ENCODE peak calls at places on chromosome 7, in eight cellular contexts. One of them, this sample, is unnamed.

GRCh38 chr7:151597541-151597940 is 77.8 kb upstream of the RHEB start:
- DNase-seq in spleen: no peak
- DNase-seq in psoas muscle: no peak
- DNase-seq in adrenal gland: no peak
- DNase-seq in lower lobe of right lung: no peak
- DNase-seq in IMR-90: no peak
- DNase-seq in transverse colon: no peak
- DNase-seq in heart left ventricle: no peak
- DNase-seq in this sample: no peak

GRCh38 chr7:2833087-2833910 is 10.8 kb downstream of the GNA12 start:
- DNase-seq in lower lobe of right lung: no peak
- DNase-seq in heart left ventricle: no peak
- DNase-seq in IMR-90: no peak
- DNase-seq in adrenal gland: no peak
- DNase-seq in transverse colon: no peak
- DNase-seq in spleen: no peak
- DNase-seq in psoas muscle: no peak
- DNase-seq in this sample: no peak

GRCh38 chr7:35700327-35700726 is 5.4 kb upstream of the HERPUD2 start:
- DNase-seq in IMR-90: no peak
- DNase-seq in heart left ventricle: no peak
- DNase-seq in spleen: no peak
- DNase-seq in transverse colon: no peak
- DNase-seq in lower lobe of right lung: no peak
- DNase-seq in adrenal gland: no peak
- DNase-seq in psoas muscle: no peak
- DNase-seq in this sample: no peak

GRCh38 chr7:47428052-47428779 is 153.7 kb downstream of the TNS3 start:
- DNase-seq in lower lobe of right lung: no peak
- DNase-seq in heart left ventricle: no peak
- DNase-seq in IMR-90: no peak
- DNase-seq in psoas muscle: no peak
- DNase-seq in spleen: no peak
- DNase-seq in transverse colon: no peak
- DNase-seq in adrenal gland: no peak
- DNase-seq in this sample: no peak

GRCh38 chr7:105454058-105454739 is 65.5 kb upstream of the SRPK2 start:
- DNase-seq in psoas muscle: no peak
- DNase-seq in IMR-90: peak; percentile 86
- DNase-seq in adrenal gland: no peak
- DNase-seq in heart left ventricle: no peak
- DNase-seq in spleen: no peak
- DNase-seq in transverse colon: no peak
- DNase-seq in lower lobe of right lung: no peak
- DNase-seq in this sample: no peak

GRCh38 chr7:140342732-140343514 is 55.4 kb downstream of the SLC37A3 start:
- DNase-seq in spleen: peak; percentile 74
- DNase-seq in IMR-90: peak; percentile 63
- DNase-seq in transverse colon: peak; percentile 57
- DNase-seq in psoas muscle: no peak
- DNase-seq in lower lobe of right lung: peak; percentile 69
- DNase-seq in adrenal gland: peak; percentile 22
- DNase-seq in heart left ventricle: peak; percentile 51
- DNase-seq in this sample: peak; percentile 28

GRCh38 chr7:1050956-1051690 is 6.8 kb downstream of the GPR146 start:
- DNase-seq in transverse colon: no peak
- DNase-seq in lower lobe of right lung: peak; percentile 43
- DNase-seq in psoas muscle: no peak
- DNase-seq in adrenal gland: no peak
- DNase-seq in IMR-90: no peak
- DNase-seq in spleen: peak; percentile 72
- DNase-seq in heart left ventricle: no peak
- DNase-seq in this sample: no peak

GRCh38 chr7:108427766-108428165 is 28.5 kb downstream of the NRCAM start:
- DNase-seq in adrenal gland: no peak
- DNase-seq in IMR-90: no peak
- DNase-seq in spleen: no peak
- DNase-seq in heart left ventricle: no peak
- DNase-seq in transverse colon: no peak
- DNase-seq in psoas muscle: no peak
- DNase-seq in lower lobe of right lung: no peak
- DNase-seq in this sample: no peak

GRCh38 chr7:148505955-148506354 is 84.6 kb upstream of the C7orf33 start:
- DNase-seq in spleen: no peak
- DNase-seq in IMR-90: no peak
- DNase-seq in psoas muscle: no peak
- DNase-seq in heart left ventricle: no peak
- DNase-seq in lower lobe of right lung: no peak
- DNase-seq in adrenal gland: no peak
- DNase-seq in transverse colon: no peak
- DNase-seq in this sample: no peak

GRCh38 chr7:67371429-67372305 is 375.0 kb downstream of the TYW1 start:
- DNase-seq in psoas muscle: peak; percentile 26
- DNase-seq in spleen: peak; percentile 81
- DNase-seq in transverse colon: peak; percentile 40
- DNase-seq in IMR-90: peak; percentile 66
- DNase-seq in lower lobe of right lung: peak; percentile 57
- DNase-seq in heart left ventricle: peak; percentile 51
- DNase-seq in adrenal gland: peak; percentile 74
- DNase-seq in this sample: peak; percentile 70

GRCh38 chr7:158484801-158485531 is 102.7 kb downstream of the PTPRN2 start:
- DNase-seq in spleen: no peak
- DNase-seq in transverse colon: no peak
- DNase-seq in psoas muscle: no peak
- DNase-seq in IMR-90: no peak
- DNase-seq in adrenal gland: no peak
- DNase-seq in lower lobe of right lung: no peak
- DNase-seq in heart left ventricle: no peak
- DNase-seq in this sample: no peak

GRCh38 chr7:2860627-2861133 is 16.6 kb upstream of the GNA12 start:
- DNase-seq in IMR-90: no peak
- DNase-seq in heart left ventricle: no peak
- DNase-seq in lower lobe of right lung: no peak
- DNase-seq in transverse colon: no peak
- DNase-seq in psoas muscle: no peak
- DNase-seq in spleen: no peak
- DNase-seq in adrenal gland: no peak
- DNase-seq in this sample: peak; percentile 85

GRCh38 chr7:5282464-5283316 is at the start of gene SLC29A4:
- DNase-seq in spleen: no peak
- DNase-seq in adrenal gland: peak; percentile 65
- DNase-seq in psoas muscle: peak; percentile 51
- DNase-seq in lower lobe of right lung: no peak
- DNase-seq in heart left ventricle: peak; percentile 46
- DNase-seq in transverse colon: peak; percentile 52
- DNase-seq in IMR-90: no peak
- DNase-seq in this sample: peak; percentile 61

GRCh38 chr7:73622527-73622908 is 1.8 kb downstream of the MLXIPL start:
- DNase-seq in transverse colon: no peak
- DNase-seq in IMR-90: no peak
- DNase-seq in adrenal gland: no peak
- DNase-seq in spleen: no peak
- DNase-seq in lower lobe of right lung: no peak
- DNase-seq in heart left ventricle: no peak
- DNase-seq in psoas muscle: no peak
- DNase-seq in this sample: no peak

GRCh38 chr7:73622909-73623797 is 1.2 kb downstream of the MLXIPL start:
- DNase-seq in adrenal gland: peak; percentile 76
- DNase-seq in transverse colon: peak; percentile 37
- DNase-seq in spleen: no peak
- DNase-seq in lower lobe of right lung: peak; percentile 55
- DNase-seq in heart left ventricle: peak; percentile 45
- DNase-seq in psoas muscle: peak; percentile 91
- DNase-seq in IMR-90: no peak
- DNase-seq in this sample: peak; percentile 46

GRCh38 chr7:73625276-73625675 is 954 bp upstream of the MLXIPL start:
- DNase-seq in transverse colon: no peak
- DNase-seq in IMR-90: no peak
- DNase-seq in psoas muscle: no peak
- DNase-seq in spleen: no peak
- DNase-seq in adrenal gland: no peak
- DNase-seq in lower lobe of right lung: no peak
- DNase-seq in heart left ventricle: no peak
- DNase-seq in this sample: no peak

GRCh38 chr7:73623798-73624668 is at the start of gene MLXIPL:
- DNase-seq in adrenal gland: peak; percentile 89
- DNase-seq in lower lobe of right lung: peak; percentile 93
- DNase-seq in transverse colon: peak; percentile 91
- DNase-seq in IMR-90: no peak
- DNase-seq in heart left ventricle: peak; percentile 76
- DNase-seq in spleen: peak; percentile 84
- DNase-seq in psoas muscle: peak; percentile 86
- DNase-seq in this sample: peak; percentile 95

GRCh38 chr7:73624669-73625001 is 313 bp upstream of the MLXIPL start:
- DNase-seq in heart left ventricle: no peak
- DNase-seq in psoas muscle: no peak
- DNase-seq in transverse colon: no peak
- DNase-seq in spleen: no peak
- DNase-seq in IMR-90: no peak
- DNase-seq in lower lobe of right lung: no peak
- DNase-seq in adrenal gland: no peak
- DNase-seq in this sample: no peak
- H3K4me3 ChIP-seq in heart left ventricle: peak overlapping the region; percentile 50
- H3K4me3 ChIP-seq in psoas muscle: peak overlapping the region; percentile 67
- H3K4me3 ChIP-seq in transverse colon: peak overlapping the region; percentile 57
- H3K4me3 ChIP-seq in spleen: peak overlapping the region; percentile 68
- H3K4me3 ChIP-seq in IMR-90: no peak overlapping the region
- H3K4me3 ChIP-seq in lower lobe of right lung: peak overlapping the region; percentile 60
- H3K4me3 ChIP-seq in adrenal gland: no peak overlapping the region
- H3K4me3 ChIP-seq in this sample: no peak overlapping the region

DNA sequence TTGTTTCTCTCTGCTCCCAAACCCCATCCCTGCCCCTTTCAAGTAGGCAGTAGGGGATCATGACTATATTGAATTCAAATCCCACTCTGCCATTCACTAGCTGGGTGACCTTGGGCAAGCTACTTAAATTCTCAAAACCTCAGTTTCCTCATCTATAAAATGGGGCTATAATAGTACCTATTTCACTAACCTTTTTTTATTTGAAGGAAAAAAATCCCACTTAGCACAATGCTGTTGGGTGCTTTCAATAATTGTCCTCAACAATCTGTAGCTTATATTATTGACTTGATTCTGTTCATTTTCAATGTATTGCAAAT is 190.4 kb upstream of the YAE1 start:
- DNase-seq in transverse colon: no peak
- DNase-seq in adrenal gland: no peak
- DNase-seq in heart left ventricle: no peak
- DNase-seq in spleen: no peak
- DNase-seq in lower lobe of right lung: no peak
- DNase-seq in IMR-90: no peak
- DNase-seq in psoas muscle: no peak
- DNase-seq in this sample: no peak
- TF ChIP-seq CTCF in transverse colon: no peak
- TF ChIP-seq CTCF in adrenal gland: no peak
- TF ChIP-seq CTCF in heart left ventricle: no peak
- TF ChIP-seq CTCF in spleen: no peak
- TF ChIP-seq CTCF in lower lobe of right lung: no peak
- TF ChIP-seq CTCF in IMR-90: no peak
- TF ChIP-seq CTCF in psoas muscle: no peak
- TF ChIP-seq CTCF in this sample: no peak

GRCh38 chr7:43647314-43647691 is 64.4 kb downstream of the STK17A start:
- DNase-seq in lower lobe of right lung: no peak
- DNase-seq in IMR-90: peak; percentile 89
- DNase-seq in spleen: no peak
- DNase-seq in heart left ventricle: peak; percentile 39
- DNase-seq in adrenal gland: no peak
- DNase-seq in transverse colon: no peak
- DNase-seq in psoas muscle: no peak
- DNase-seq in this sample: no peak

GRCh38 chr7:43650457-43651052 is 67.6 kb downstream of the STK17A start:
- DNase-seq in heart left ventricle: peak; percentile 37
- DNase-seq in transverse colon: no peak
- DNase-seq in IMR-90: peak; percentile 92
- DNase-seq in lower lobe of right lung: no peak
- DNase-seq in psoas muscle: no peak
- DNase-seq in adrenal gland: no peak
- DNase-seq in spleen: peak; percentile 78
- DNase-seq in this sample: no peak

GRCh38 chr7:43649755-43650274 is 66.9 kb downstream of the STK17A start:
- DNase-seq in lower lobe of right lung: no peak
- DNase-seq in heart left ventricle: no peak
- DNase-seq in adrenal gland: no peak
- DNase-seq in IMR-90: peak; percentile 50
- DNase-seq in spleen: peak; percentile 89
- DNase-seq in psoas muscle: no peak
- DNase-seq in transverse colon: peak; percentile 60
- DNase-seq in this sample: no peak

GRCh38 chr7:43647772-43648643 is 65.1 kb downstream of the STK17A start:
- DNase-seq in lower lobe of right lung: peak; percentile 62
- DNase-seq in IMR-90: peak; percentile 100
- DNase-seq in spleen: peak; percentile 89
- DNase-seq in psoas muscle: peak; percentile 73
- DNase-seq in transverse colon: peak; percentile 59
- DNase-seq in heart left ventricle: peak; percentile 73
- DNase-seq in adrenal gland: peak; percentile 68
- DNase-seq in this sample: peak; percentile 77

GRCh38 chr7:43648725-43649406 is 66.0 kb downstream of the STK17A start:
- DNase-seq in IMR-90: peak; percentile 85
- DNase-seq in adrenal gland: no peak
- DNase-seq in spleen: peak; percentile 91
- DNase-seq in lower lobe of right lung: no peak
- DNase-seq in transverse colon: peak; percentile 68
- DNase-seq in psoas muscle: no peak
- DNase-seq in heart left ventricle: no peak
- DNase-seq in this sample: no peak
- H3K4me1 ChIP-seq in IMR-90: peaks cover 42% of the 10 kb centered on the region
- H3K4me1 ChIP-seq in adrenal gland: peaks cover 29% of the 10 kb centered on the region
- H3K4me1 ChIP-seq in spleen: peaks cover 98% of the 10 kb centered on the region
- H3K4me1 ChIP-seq in lower lobe of right lung: peaks cover 66% of the 10 kb centered on the region
- H3K4me1 ChIP-seq in transverse colon: peaks cover 47% of the 10 kb centered on the region
- H3K4me1 ChIP-seq in psoas muscle: peaks cover 54% of the 10 kb centered on the region
- H3K4me1 ChIP-seq in heart left ventricle: peaks cover 71% of the 10 kb centered on the region
- H3K4me1 ChIP-seq in this sample: peaks cover 60% of the 10 kb centered on the region

GRCh38 chr7:27908534-27909165 is 168.7 kb downstream of the TAX1BP1 start:
- DNase-seq in heart left ventricle: no peak
- DNase-seq in spleen: no peak
- DNase-seq in IMR-90: no peak
- DNase-seq in lower lobe of right lung: no peak
- DNase-seq in transverse colon: no peak
- DNase-seq in psoas muscle: no peak
- DNase-seq in adrenal gland: no peak
- DNase-seq in this sample: no peak

GRCh38 chr7:27901028-27901760 is 161.2 kb downstream of the TAX1BP1 start:
- DNase-seq in spleen: no peak
- DNase-seq in IMR-90: peak; percentile 68
- DNase-seq in lower lobe of right lung: no peak
- DNase-seq in transverse colon: no peak
- DNase-seq in heart left ventricle: no peak
- DNase-seq in psoas muscle: no peak
- DNase-seq in adrenal gland: no peak
- DNase-seq in this sample: no peak

GRCh38 chr7:27910341-27910740 is 170.4 kb downstream of the TAX1BP1 start:
- DNase-seq in adrenal gland: no peak
- DNase-seq in psoas muscle: no peak
- DNase-seq in transverse colon: no peak
- DNase-seq in spleen: no peak
- DNase-seq in IMR-90: peak; percentile 44
- DNase-seq in heart left ventricle: no peak
- DNase-seq in lower lobe of right lung: no peak
- DNase-seq in this sample: no peak

GRCh38 chr7:27906385-27907091 is 166.6 kb downstream of the TAX1BP1 start:
- DNase-seq in lower lobe of right lung: no peak
- DNase-seq in IMR-90: no peak
- DNase-seq in transverse colon: no peak
- DNase-seq in adrenal gland: no peak
- DNase-seq in psoas muscle: no peak
- DNase-seq in heart left ventricle: no peak
- DNase-seq in spleen: no peak
- DNase-seq in this sample: no peak

GRCh38 chr7:27905951-27906350 is 166.0 kb downstream of the TAX1BP1 start:
- DNase-seq in lower lobe of right lung: no peak
- DNase-seq in IMR-90: no peak
- DNase-seq in transverse colon: no peak
- DNase-seq in heart left ventricle: no peak
- DNase-seq in adrenal gland: no peak
- DNase-seq in spleen: no peak
- DNase-seq in psoas muscle: no peak
- DNase-seq in this sample: no peak
- H3K4me3 ChIP-seq in lower lobe of right lung: no peak overlapping the region
- H3K4me3 ChIP-seq in IMR-90: no peak overlapping the region
- H3K4me3 ChIP-seq in transverse colon: no peak overlapping the region
- H3K4me3 ChIP-seq in heart left ventricle: no peak overlapping the region
- H3K4me3 ChIP-seq in adrenal gland: no peak overlapping the region
- H3K4me3 ChIP-seq in spleen: no peak overlapping the region
- H3K4me3 ChIP-seq in psoas muscle: no peak overlapping the region
- H3K4me3 ChIP-seq in this sample: no peak overlapping the region

This sample was measured in body of pancreas.